ENCODE peak calls at places on chromosomes 4 and X, in ten cellular contexts. R is GM23338, C is psoas muscle, G is osteoblast, K is vagina, T is hepatocyte, V is uterus, H is PC-3, P is heart left ventricle, Z is HepG2. X is an unnamed sample.

GRCh38 chr4:2462218-2462991 is 6.5 kb upstream of the RNF4 start:
- DNase-seq in C (peak; percentile 73), R (peak; percentile 87), H (peak; percentile 51), P (peak; percentile 84), K (no peak), Z (peak; percentile 30), T (peak; percentile 91), V (peak; percentile 70), G (peak; percentile 99), X (no peak)

GRCh38 chr4:4780634-4781287 is 78.7 kb upstream of the MSX1 start:
- DNase-seq in K (no peak), G (peak; percentile 90), C (no peak), H (peak; percentile 13), V (no peak), T (no peak), P (no peak), R (no peak), Z (no peak), X (no peak)

GRCh38 chr4:61443813-61444510 is 243.8 kb downstream of the ADGRL3 start:
- DNase-seq in C (no peak), T (no peak), G (no peak), V (no peak), Z (peak; percentile 7), P (no peak), R (no peak), H (peak; percentile 82), K (no peak), X (no peak)

GRCh38 chrX:19931146-19931545 is 43.7 kb upstream of the SH3KBP1 start:
- DNase-seq in G (no peak), C (no peak), V (no peak), R (no peak), Z (no peak), T (no peak), P (no peak), K (no peak), H (no peak), X (no peak)

GRCh38 chr4:21512351-21512750 is 436.2 kb downstream of the KCNIP4 start:
- DNase-seq in R (peak; percentile 80), Z (no peak), G (no peak), C (no peak), T (peak; percentile 64), H (peak; percentile 50), P (no peak), V (no peak), K (no peak), X (no peak)

GRCh38 chr4:155473420-155474095 is 96.8 kb upstream of the MAP9 start:
- DNase-seq in Z (no peak), P (no peak), H (peak; percentile 46), V (no peak), R (no peak), K (no peak), G (no peak), T (no peak), C (no peak), X (no peak)

GRCh38 chr4:123785515-123785914 is 388.9 kb downstream of the SPRY1 start:
- DNase-seq in K (peak; percentile 92), R (peak; percentile 32), Z (no peak), P (peak; percentile 65), T (no peak), V (peak; percentile 77), C (peak; percentile 83), G (peak; percentile 72), H (peak; percentile 7), X (peak; percentile 87)

GRCh38 chrX:120125444-120125843 is 9.7 kb upstream of the RHOXF1 start:
- DNase-seq in T (no peak), P (no peak), H (no peak), V (no peak), K (no peak), R (no peak), G (no peak), Z (no peak), C (no peak), X (no peak)

GRCh38 chrX:53087378-53087777 is 5.2 kb downstream of the TSPYL2 start:
- DNase-seq in G (no peak), H (no peak), T (no peak), R (no peak), Z (no peak), C (no peak), K (no peak), V (no peak), P (no peak), X (no peak)

GRCh38 chr4:22962186-22962786 is 269.5 kb downstream of the GBA3 start:
- DNase-seq in P (no peak), Z (no peak), H (peak; percentile 76), R (peak; percentile 78), V (no peak), G (peak; percentile 9), K (no peak), T (peak; percentile 54), C (no peak), X (no peak)

GRCh38 chr4:27318740-27319139 is 458.1 kb downstream of the STIM2 start:
- DNase-seq in P (no peak), H (peak; percentile 54), K (no peak), G (peak; percentile 65), Z (peak; percentile 22), R (peak; percentile 64), V (no peak), C (peak; percentile 17), T (peak; percentile 57), X (no peak)

GRCh38 chr4:26217961-26218676 is 102.7 kb upstream of the RBPJ start:
- DNase-seq in C (peak; percentile 24), V (no peak), R (no peak), P (peak; percentile 58), Z (no peak), H (no peak), K (no peak), T (no peak), G (peak; percentile 63), X (no peak)

GRCh38 chr4:54077812-54078211 is 13.4 kb upstream of the CHIC2 start:
- DNase-seq in V (no peak), P (no peak), C (no peak), R (no peak), Z (no peak), K (no peak), G (no peak), H (peak; percentile 70), T (no peak), X (no peak)

GRCh38 chr4:186260504-186261448 is 5.2 kb upstream of the F11 start:
- DNase-seq in R (no peak), K (no peak), P (no peak), T (peak; percentile 31), V (no peak), C (no peak), H (no peak), G (no peak), Z (peak; percentile 77), X (no peak)

GRCh38 chr4:158172558-158173258 is at the start of gene GASK1B:
- DNase-seq in H (peak; percentile 70), R (peak; percentile 86), V (peak; percentile 38), Z (peak; percentile 81), T (peak; percentile 76), C (no peak), P (no peak), G (no peak), K (no peak), X (no peak)

GRCh38 chr4:869776-870175 is 43.8 kb upstream of the CPLX1 start:
- DNase-seq in P (no peak), G (no peak), C (no peak), R (no peak), Z (no peak), H (no peak), T (no peak), K (no peak), V (no peak), X (no peak)

GRCh38 chr4:10123227-10124101 is 6.9 kb upstream of the WDR1 start:
- DNase-seq in V (no peak), R (peak; percentile 73), Z (peak; percentile 86), K (no peak), P (no peak), T (peak; percentile 74), H (no peak), G (no peak), C (no peak), X (no peak)

GRCh38 chr4:151879705-151880104 is 118.9 kb upstream of the GATB start:
- DNase-seq in K (no peak), V (no peak), R (no peak), C (no peak), G (no peak), Z (no peak), T (no peak), P (no peak), H (no peak), X (no peak)
- TF ChIP-seq CTCF in K (no peak), V (no peak), R (no peak), C (no peak), G (no peak), Z (no peak), T (no peak), P (no peak), H (no peak), X (no peak)

GRCh38 chrX:40109288-40110008 is 11.7 kb upstream of the BCOR start:
- DNase-seq in R (peak; percentile 80), T (peak; percentile 81), P (peak; percentile 73), Z (peak; percentile 49), H (no peak), K (no peak), V (peak; percentile 70), C (peak; percentile 75), G (peak; percentile 93), X (no peak)
- H3K4me3 ChIP-seq in R (peak overlapping the region; percentile 63), T (peak overlapping the region; percentile 73), P (peak overlapping the region; percentile 56), Z (peak overlapping the region; percentile 60), H (peak overlapping the region; percentile 76), K (peak overlapping the region; percentile 64), V (peak overlapping the region; percentile 32), C (peak overlapping the region; percentile 67), G (peak overlapping the region; percentile 71), X (peak overlapping the region; percentile 77)

GRCh38 chrX:108304210-108304609 is 134.0 kb downstream of the COL4A6 start:
- DNase-seq in P (no peak), Z (no peak), R (peak; percentile 53), C (no peak), H (peak; percentile 41), V (no peak), T (no peak), G (no peak), K (no peak), X (no peak)
- TF ChIP-seq CTCF in P (peak; percentile 41), Z (peak; percentile 62), R (peak; percentile 69), C (peak; percentile 28), H (peak; percentile 74), V (peak; percentile 21), T (peak; percentile 46), G (no peak), K (no peak), X (no peak)

GRCh38 chr4:73090738-73091137 is 21.2 kb upstream of the COX18 start:
- DNase-seq in V (no peak), Z (no peak), K (no peak), C (no peak), R (no peak), T (no peak), P (no peak), H (no peak), G (no peak), X (no peak)

GRCh38 chr4:73087871-73088270 is 18.4 kb upstream of the COX18 start:
- DNase-seq in C (no peak), H (no peak), Z (no peak), G (no peak), R (no peak), V (no peak), T (no peak), P (no peak), K (no peak), X (no peak)

GRCh38 chr4:73080789-73081188 is 11.3 kb upstream of the COX18 start:
- DNase-seq in C (no peak), G (no peak), V (no peak), H (no peak), R (no peak), Z (no peak), K (no peak), T (no peak), P (no peak), X (no peak)

GRCh38 chr4:73086095-73086869 is 16.8 kb upstream of the COX18 start:
- DNase-seq in T (no peak), H (no peak), R (no peak), C (no peak), K (no peak), P (no peak), V (no peak), Z (no peak), G (no peak), X (no peak)
- H3K4me3 ChIP-seq in T (no peak overlapping the region), H (no peak overlapping the region), R (no peak overlapping the region), C (no peak overlapping the region), K (no peak overlapping the region), P (no peak overlapping the region), V (no peak overlapping the region), Z (no peak overlapping the region), G (no peak overlapping the region), X (no peak overlapping the region)

X was measured in coronary artery.